ENCODE peak calls at places on chromosomes 5 and 9, in ten cellular contexts. One of them, this sample, is unnamed.

GRCh38 chr5:143138839-143139238 is 264.6 kb downstream of the NR3C1 start:
- DNase-seq in stomach: no peak
- DNase-seq in H1: no peak
- DNase-seq in upper lobe of left lung: no peak
- DNase-seq in GM12878: no peak
- DNase-seq in tibial nerve: no peak
- DNase-seq in K562: peak
- DNase-seq in transverse colon: no peak
- DNase-seq in A549: no peak
- DNase-seq in sigmoid colon: no peak
- DNase-seq in this sample: no peak

GRCh38 chr5:150158170-150158949 is 2.7 kb upstream of the PDGFRB start:
- DNase-seq in GM12878: no peak
- DNase-seq in upper lobe of left lung: no peak
- DNase-seq in transverse colon: no peak
- DNase-seq in A549: no peak
- DNase-seq in stomach: no peak
- DNase-seq in K562: no peak
- DNase-seq in sigmoid colon: no peak
- DNase-seq in tibial nerve: no peak
- DNase-seq in H1: no peak
- DNase-seq in this sample: no peak

GRCh38 chr5:171392585-171393159 is 5.0 kb downstream of the NPM1 start:
- DNase-seq in GM12878: no peak
- DNase-seq in stomach: no peak
- DNase-seq in transverse colon: no peak
- DNase-seq in upper lobe of left lung: no peak
- DNase-seq in sigmoid colon: no peak
- DNase-seq in A549: no peak
- DNase-seq in H1: no peak
- DNase-seq in tibial nerve: no peak
- DNase-seq in K562: no peak
- DNase-seq in this sample: no peak

GRCh38 chr5:55533806-55534435 is 843 bp downstream of the PLPP1 start:
- DNase-seq in GM12878: peak
- DNase-seq in H1: no peak
- DNase-seq in upper lobe of left lung: no peak
- DNase-seq in tibial nerve: no peak
- DNase-seq in A549: peak
- DNase-seq in sigmoid colon: no peak
- DNase-seq in stomach: peak
- DNase-seq in K562: no peak
- DNase-seq in transverse colon: peak
- DNase-seq in this sample: no peak

GRCh38 chr5:141199359-141200235 is at the start of gene PCDHB11:
- DNase-seq in tibial nerve: no peak
- DNase-seq in upper lobe of left lung: no peak
- DNase-seq in K562: no peak
- DNase-seq in H1: no peak
- DNase-seq in sigmoid colon: no peak
- DNase-seq in stomach: no peak
- DNase-seq in transverse colon: no peak
- DNase-seq in GM12878: no peak
- DNase-seq in A549: peak
- DNase-seq in this sample: no peak

GRCh38 chr5:17912794-17913193 is 278.5 kb downstream of the TAF11L14 start:
- DNase-seq in upper lobe of left lung: no peak
- DNase-seq in sigmoid colon: no peak
- DNase-seq in K562: no peak
- DNase-seq in transverse colon: no peak
- DNase-seq in GM12878: no peak
- DNase-seq in stomach: no peak
- DNase-seq in H1: no peak
- DNase-seq in tibial nerve: no peak
- DNase-seq in A549: no peak
- DNase-seq in this sample: no peak

GRCh38 chr9:127585161-127585750 is 26.8 kb upstream of the STXBP1 start:
- DNase-seq in A549: no peak
- DNase-seq in tibial nerve: no peak
- DNase-seq in transverse colon: no peak
- DNase-seq in stomach: no peak
- DNase-seq in H1: no peak
- DNase-seq in sigmoid colon: no peak
- DNase-seq in K562: no peak
- DNase-seq in upper lobe of left lung: no peak
- DNase-seq in GM12878: no peak
- DNase-seq in this sample: no peak

GRCh38 chr5:37722236-37723146 is 117.3 kb downstream of the GDNF start:
- DNase-seq in K562: peak
- DNase-seq in sigmoid colon: no peak
- DNase-seq in GM12878: peak
- DNase-seq in transverse colon: no peak
- DNase-seq in H1: no peak
- DNase-seq in A549: peak
- DNase-seq in upper lobe of left lung: no peak
- DNase-seq in tibial nerve: no peak
- DNase-seq in stomach: no peak
- DNase-seq in this sample: no peak

GRCh38 chr5:169302491-169303118 is 1.7 kb upstream of the SLIT3 start:
- DNase-seq in K562: peak
- DNase-seq in A549: peak
- DNase-seq in GM12878: peak
- DNase-seq in upper lobe of left lung: peak
- DNase-seq in sigmoid colon: peak
- DNase-seq in tibial nerve: no peak
- DNase-seq in H1: no peak
- DNase-seq in stomach: peak
- DNase-seq in transverse colon: peak
- DNase-seq in this sample: peak

GRCh38 chr9:25442517-25442916 is 235.7 kb downstream of the TUSC1 start:
- DNase-seq in upper lobe of left lung: no peak
- DNase-seq in stomach: no peak
- DNase-seq in tibial nerve: no peak
- DNase-seq in H1: no peak
- DNase-seq in GM12878: no peak
- DNase-seq in transverse colon: no peak
- DNase-seq in A549: no peak
- DNase-seq in sigmoid colon: no peak
- DNase-seq in K562: no peak
- DNase-seq in this sample: no peak

GRCh38 chr9:135023389-135023788 is 64.1 kb upstream of the OLFM1 start:
- DNase-seq in A549: no peak
- DNase-seq in GM12878: no peak
- DNase-seq in sigmoid colon: no peak
- DNase-seq in H1: no peak
- DNase-seq in K562: no peak
- DNase-seq in transverse colon: no peak
- DNase-seq in tibial nerve: no peak
- DNase-seq in stomach: no peak
- DNase-seq in upper lobe of left lung: peak
- DNase-seq in this sample: no peak

GRCh38 chr5:146560205-146560812 is 44.3 kb upstream of the GPR151 start:
- DNase-seq in K562: no peak
- DNase-seq in H1: no peak
- DNase-seq in upper lobe of left lung: no peak
- DNase-seq in A549: no peak
- DNase-seq in stomach: no peak
- DNase-seq in transverse colon: no peak
- DNase-seq in GM12878: no peak
- DNase-seq in sigmoid colon: no peak
- DNase-seq in tibial nerve: no peak
- DNase-seq in this sample: no peak

GRCh38 chr9:33676746-33677505 is 118.4 kb upstream of the PRSS3 start:
- DNase-seq in sigmoid colon: peak
- DNase-seq in A549: peak
- DNase-seq in stomach: peak
- DNase-seq in GM12878: no peak
- DNase-seq in transverse colon: peak
- DNase-seq in upper lobe of left lung: no peak
- DNase-seq in tibial nerve: no peak
- DNase-seq in K562: peak
- DNase-seq in H1: no peak
- DNase-seq in this sample: no peak

GRCh38 chr5:14644623-14645237 is 19.8 kb upstream of the OTULIN start:
- DNase-seq in K562: no peak
- DNase-seq in A549: no peak
- DNase-seq in transverse colon: no peak
- DNase-seq in GM12878: no peak
- DNase-seq in stomach: no peak
- DNase-seq in sigmoid colon: no peak
- DNase-seq in H1: no peak
- DNase-seq in tibial nerve: no peak
- DNase-seq in upper lobe of left lung: no peak
- DNase-seq in this sample: no peak

GRCh38 chr9:76395381-76395780 is 1.2 kb upstream of the RFK start:
- DNase-seq in A549: no peak
- DNase-seq in transverse colon: no peak
- DNase-seq in tibial nerve: no peak
- DNase-seq in H1: no peak
- DNase-seq in K562: no peak
- DNase-seq in upper lobe of left lung: no peak
- DNase-seq in sigmoid colon: no peak
- DNase-seq in GM12878: no peak
- DNase-seq in stomach: no peak
- DNase-seq in this sample: no peak

GRCh38 chr9:95182854-95183563 is 134.5 kb downstream of the FANCC start:
- DNase-seq in sigmoid colon: no peak
- DNase-seq in A549: no peak
- DNase-seq in H1: peak
- DNase-seq in GM12878: no peak
- DNase-seq in upper lobe of left lung: no peak
- DNase-seq in transverse colon: no peak
- DNase-seq in tibial nerve: no peak
- DNase-seq in K562: no peak
- DNase-seq in stomach: no peak
- DNase-seq in this sample: peak

GRCh38 chr9:3968891-3969290 is 331.0 kb downstream of the GLIS3 start:
- DNase-seq in GM12878: no peak
- DNase-seq in H1: no peak
- DNase-seq in A549: no peak
- DNase-seq in upper lobe of left lung: no peak
- DNase-seq in tibial nerve: no peak
- DNase-seq in sigmoid colon: no peak
- DNase-seq in K562: no peak
- DNase-seq in stomach: no peak
- DNase-seq in transverse colon: no peak
- DNase-seq in this sample: no peak

GRCh38 chr9:114549677-114550330 is 37.8 kb upstream of the ATP6V1G1 start:
- DNase-seq in transverse colon: no peak
- DNase-seq in upper lobe of left lung: no peak
- DNase-seq in GM12878: no peak
- DNase-seq in stomach: no peak
- DNase-seq in tibial nerve: no peak
- DNase-seq in sigmoid colon: no peak
- DNase-seq in K562: no peak
- DNase-seq in H1: no peak
- DNase-seq in A549: no peak
- DNase-seq in this sample: no peak

DNA sequence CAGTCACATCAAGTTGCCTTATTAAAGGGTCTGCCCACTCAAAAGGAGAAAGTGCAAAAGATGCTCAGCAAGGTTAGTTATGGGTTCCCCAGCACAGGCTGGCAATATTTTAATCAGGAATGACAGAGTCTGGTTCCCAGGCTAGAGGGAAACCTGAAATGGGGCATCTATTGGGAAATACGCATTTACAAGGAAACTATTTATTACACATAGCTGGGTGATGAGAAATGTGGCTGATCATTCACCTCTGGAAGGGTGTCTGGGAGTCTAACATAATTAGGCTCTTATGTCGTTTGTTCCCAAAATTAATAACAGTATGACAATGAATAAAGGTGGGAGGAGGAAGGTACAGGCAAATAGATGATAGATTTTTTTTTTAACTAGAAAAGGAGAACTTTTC is 314.7 kb downstream of the ENC1 start:
- DNase-seq in A549: no peak
- DNase-seq in K562: no peak
- DNase-seq in transverse colon: no peak
- DNase-seq in GM12878: no peak
- DNase-seq in H1: no peak
- DNase-seq in upper lobe of left lung: no peak
- DNase-seq in tibial nerve: no peak
- DNase-seq in stomach: no peak
- DNase-seq in sigmoid colon: no peak
- DNase-seq in this sample: no peak
- TF ChIP-seq EP300 in A549: no peak
- TF ChIP-seq EP300 in K562: no peak
- TF ChIP-seq EP300 in transverse colon: no peak
- TF ChIP-seq EP300 in GM12878: no peak
- TF ChIP-seq EP300 in H1: no peak
- TF ChIP-seq EP300 in upper lobe of left lung: no peak
- TF ChIP-seq EP300 in tibial nerve: no peak
- TF ChIP-seq EP300 in stomach: no peak
- TF ChIP-seq EP300 in sigmoid colon: no peak
- TF ChIP-seq EP300 in this sample: no peak

GRCh38 chr9:75101004-75101601 is 12.8 kb downstream of the OSTF1 start:
- DNase-seq in K562: no peak
- DNase-seq in H1: no peak
- DNase-seq in stomach: no peak
- DNase-seq in A549: no peak
- DNase-seq in transverse colon: no peak
- DNase-seq in upper lobe of left lung: peak
- DNase-seq in sigmoid colon: no peak
- DNase-seq in GM12878: no peak
- DNase-seq in tibial nerve: no peak
- DNase-seq in this sample: peak
- TF ChIP-seq EP300 in K562: no peak
- TF ChIP-seq EP300 in H1: no peak
- TF ChIP-seq EP300 in stomach: no peak
- TF ChIP-seq EP300 in A549: no peak
- TF ChIP-seq EP300 in transverse colon: no peak
- TF ChIP-seq EP300 in upper lobe of left lung: no peak
- TF ChIP-seq EP300 in sigmoid colon: no peak
- TF ChIP-seq EP300 in GM12878: no peak
- TF ChIP-seq EP300 in tibial nerve: no peak
- TF ChIP-seq EP300 in this sample: no peak

GRCh38 chr5:137040641-137041340 is 458.3 kb downstream of the SPOCK1 start:
- DNase-seq in stomach: no peak
- DNase-seq in GM12878: no peak
- DNase-seq in H1: no peak
- DNase-seq in K562: no peak
- DNase-seq in tibial nerve: no peak
- DNase-seq in upper lobe of left lung: no peak
- DNase-seq in transverse colon: no peak
- DNase-seq in sigmoid colon: no peak
- DNase-seq in A549: no peak
- DNase-seq in this sample: no peak
- TF ChIP-seq EP300 in stomach: no peak
- TF ChIP-seq EP300 in GM12878: no peak
- TF ChIP-seq EP300 in H1: no peak
- TF ChIP-seq EP300 in K562: no peak
- TF ChIP-seq EP300 in tibial nerve: no peak
- TF ChIP-seq EP300 in upper lobe of left lung: no peak
- TF ChIP-seq EP300 in transverse colon: no peak
- TF ChIP-seq EP300 in sigmoid colon: no peak
- TF ChIP-seq EP300 in A549: no peak
- TF ChIP-seq EP300 in this sample: no peak

DNA sequence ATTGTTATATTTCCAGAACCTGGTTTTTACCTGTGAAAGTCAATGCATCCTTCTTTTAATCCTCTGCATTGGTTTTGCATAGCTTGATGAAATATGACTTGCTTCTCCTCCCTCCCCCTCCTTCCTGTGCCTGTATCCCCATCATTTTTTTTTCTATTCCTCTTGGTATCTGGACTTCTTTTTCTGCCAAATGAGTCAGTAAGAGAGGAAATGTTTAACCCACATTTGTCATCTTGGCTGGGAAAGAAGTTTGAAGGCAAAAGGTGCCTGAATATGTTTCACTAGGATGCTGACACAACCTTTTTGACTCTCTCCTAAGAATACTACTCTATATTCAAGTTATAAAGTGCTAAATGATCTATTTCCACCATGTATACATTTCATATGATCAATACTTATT is 35.5 kb upstream of the CDKN2B start:
- DNase-seq in stomach: no peak
- DNase-seq in transverse colon: no peak
- DNase-seq in GM12878: no peak
- DNase-seq in K562: no peak
- DNase-seq in A549: no peak
- DNase-seq in tibial nerve: no peak
- DNase-seq in upper lobe of left lung: no peak
- DNase-seq in sigmoid colon: no peak
- DNase-seq in H1: no peak
- DNase-seq in this sample: no peak
- TF ChIP-seq EP300 in stomach: no peak
- TF ChIP-seq EP300 in transverse colon: no peak
- TF ChIP-seq EP300 in GM12878: no peak
- TF ChIP-seq EP300 in K562: no peak
- TF ChIP-seq EP300 in A549: no peak
- TF ChIP-seq EP300 in tibial nerve: no peak
- TF ChIP-seq EP300 in upper lobe of left lung: no peak
- TF ChIP-seq EP300 in sigmoid colon: no peak
- TF ChIP-seq EP300 in H1: no peak
- TF ChIP-seq EP300 in this sample: no peak

This sample was measured in ovary.